ENCODE peak calls at places on chromosomes 2 and 18, in nine cellular contexts. K, F, B, G, X, S, M, L and Z are unnamed samples.

GRCh38 chr18:63082661-63083531 is 236.7 kb downstream of the BCL2 start:
- DNase-seq in K (no peak), X (no peak), L (no peak), F (no peak), M (peak), S (no peak), B (no peak), G (no peak), Z (peak)

GRCh38 chr2:219572237-219573001 is at the start of gene INHA:
- DNase-seq in M (no peak), L (no peak), B (no peak), K (no peak), F (no peak), X (no peak), S (no peak), G (no peak), Z (no peak)

GRCh38 chr18:832085-832681 is 20.1 kb upstream of the YES1 start:
- DNase-seq in K (no peak), M (no peak), L (no peak), B (no peak), X (peak), F (no peak), S (no peak), G (no peak), Z (no peak)

GRCh38 chr18:56314396-56314795 is 324.0 kb downstream of the TXNL1 start:
- DNase-seq in L (peak), K (no peak), B (no peak), F (no peak), G (no peak), S (peak), M (no peak), X (no peak), Z (peak)

GRCh38 chr18:32910694-32911296 is 138.0 kb upstream of the KLHL14 start:
- DNase-seq in S (no peak), X (no peak), M (peak), L (no peak), B (no peak), F (no peak), G (no peak), K (no peak), Z (no peak)

GRCh38 chr18:76679259-76679658 is 143.1 kb upstream of the ZNF236 start:
- DNase-seq in L (no peak), M (no peak), G (no peak), K (no peak), S (no peak), X (no peak), B (no peak), F (no peak), Z (no peak)

GRCh38 chr18:27762054-27762453 is 414.9 kb downstream of the CDH2 start:
- DNase-seq in K (no peak), S (no peak), L (no peak), X (no peak), F (no peak), B (no peak), M (peak), G (no peak), Z (no peak)

GRCh38 chr2:127197475-127198385 is 22.4 kb downstream of the CYP27C1 start:
- DNase-seq in K (peak), G (no peak), S (peak), F (no peak), L (peak), X (peak), B (peak), M (peak), Z (no peak)

GRCh38 chr2:86039178-86039962 is 66.3 kb downstream of the POLR1A start:
- DNase-seq in S (no peak), M (no peak), X (no peak), F (no peak), K (no peak), G (no peak), L (no peak), B (no peak), Z (no peak)

GRCh38 chr2:212709287-212709686 is 170.7 kb upstream of the ERBB4 start:
- DNase-seq in M (peak), K (no peak), B (no peak), S (no peak), X (no peak), F (no peak), L (no peak), G (no peak), Z (no peak)

GRCh38 chr2:231187736-231188505 is 10.5 kb upstream of the ARMC9 start:
- DNase-seq in S (no peak), G (no peak), B (no peak), L (peak), K (no peak), X (no peak), F (peak), M (peak), Z (peak)

GRCh38 chr18:56107821-56108485 is 520.0 kb upstream of the TCF4 start:
- DNase-seq in B (no peak), M (peak), G (no peak), F (no peak), S (no peak), X (no peak), L (peak), K (no peak), Z (no peak)

GRCh38 chr2:138503652-138504051 is 2.1 kb downstream of the SPOPL start:
- DNase-seq in F (no peak), K (no peak), L (no peak), M (no peak), B (no peak), S (peak), X (no peak), G (no peak), Z (no peak)

GRCh38 chr2:170235860-170236638 is 58.1 kb downstream of the MYO3B start:
- DNase-seq in M (peak), L (peak), S (peak), G (peak), K (no peak), B (peak), F (no peak), X (peak), Z (no peak)

GRCh38 chr2:159317392-159318088 is 31.0 kb upstream of the WDSUB1 start:
- DNase-seq in B (no peak), G (no peak), X (no peak), F (no peak), S (no peak), K (no peak), M (peak), L (no peak), Z (no peak)

GRCh38 chr2:164816900-164817299 is 24.7 kb downstream of the COBLL1 start:
- DNase-seq in S (no peak), X (no peak), L (no peak), F (no peak), K (no peak), G (no peak), B (no peak), M (no peak), Z (no peak)

GRCh38 chr2:136932700-136933099 is 167.4 kb downstream of the THSD7B start:
- DNase-seq in G (no peak), L (peak), S (no peak), K (no peak), F (no peak), M (no peak), X (peak), B (peak), Z (no peak)

GRCh38 chr18:40066368-40066767 is 1888.7 kb upstream of the PIK3C3 start:
- DNase-seq in X (no peak), M (no peak), K (no peak), G (no peak), L (no peak), B (no peak), F (no peak), S (no peak), Z (no peak)

GRCh38 chr2:219973136-219973535 is 345.7 kb downstream of the SLC4A3 start:
- DNase-seq in K (no peak), M (peak), L (no peak), F (no peak), B (no peak), X (no peak), S (no peak), G (no peak), Z (no peak)

GRCh38 chr2:63049291-63050185 is 1.1 kb upstream of the OTX1 start:
- DNase-seq in M (peak), L (peak), S (peak), X (no peak), B (peak), K (no peak), F (no peak), G (no peak), Z (no peak)

GRCh38 chr2:33425156-33425555 is 51.3 kb upstream of the RASGRP3 start:
- DNase-seq in F (no peak), B (no peak), M (no peak), S (no peak), X (no peak), K (no peak), G (no peak), L (no peak), Z (no peak)

GRCh38 chr2:181124499-181124898 is 144.1 kb downstream of the UBE2E3 start:
- DNase-seq in X (no peak), F (no peak), G (no peak), K (no peak), S (peak), M (peak), L (peak), B (no peak), Z (no peak)

GRCh38 chr2:231884438-231885140 is 41.6 kb downstream of the NPPC start:
- DNase-seq in K (no peak), F (no peak), B (no peak), X (no peak), M (no peak), G (no peak), L (no peak), S (no peak), Z (no peak)

GRCh38 chr2:167651406-167652151 is 595.8 kb downstream of the STK39 start:
- DNase-seq in X (peak), F (no peak), B (peak), K (no peak), M (no peak), G (no peak), L (no peak), S (no peak), Z (no peak)

GRCh38 chr2:196609806-196610205 is 29.7 kb upstream of the CCDC150 start:
- DNase-seq in F (no peak), L (peak), G (no peak), B (no peak), K (no peak), M (no peak), X (no peak), S (no peak), Z (no peak)

GRCh38 chr2:224885836-224886547 is 156.3 kb downstream of the DOCK10 start:
- DNase-seq in X (no peak), S (no peak), L (peak), K (no peak), G (peak), M (peak), F (no peak), B (no peak), Z (peak)

GRCh38 chr2:62568983-62569837 is 63.2 kb upstream of the TMEM17 start:
- DNase-seq in M (peak), K (no peak), G (no peak), L (no peak), X (peak), B (no peak), F (no peak), S (no peak), Z (no peak)

GRCh38 chr2:112181571-112182290 is 43.5 kb downstream of the FBLN7 start:
- DNase-seq in L (no peak), X (peak), M (no peak), S (peak), F (no peak), G (no peak), B (no peak), K (peak), Z (no peak)

GRCh38 chr2:72972744-72973535 is 55.6 kb downstream of the EMX1 start:
- DNase-seq in S (no peak), M (no peak), B (no peak), G (no peak), K (no peak), L (no peak), X (no peak), F (no peak), Z (no peak)

GRCh38 chr2:240988571-240989271 is 9.7 kb upstream of the SNED1 start:
- DNase-seq in F (peak), G (no peak), X (no peak), L (no peak), K (no peak), M (no peak), S (no peak), B (no peak), Z (no peak)

GRCh38 chr2:240990266-240990529 is 8.2 kb upstream of the SNED1 start:
- DNase-seq in L (no peak), S (no peak), G (no peak), M (no peak), B (no peak), K (no peak), X (no peak), F (peak), Z (no peak)

GRCh38 chr2:240988146-240988545 is 10.3 kb upstream of the SNED1 start:
- DNase-seq in G (no peak), B (no peak), F (peak), M (no peak), X (no peak), K (no peak), S (no peak), L (no peak), Z (no peak)

GRCh38 chr2:240990726-240991377 is 7.6 kb upstream of the SNED1 start:
- DNase-seq in B (no peak), F (peak), M (no peak), K (no peak), S (no peak), X (no peak), L (no peak), G (no peak), Z (no peak)

DNA sequence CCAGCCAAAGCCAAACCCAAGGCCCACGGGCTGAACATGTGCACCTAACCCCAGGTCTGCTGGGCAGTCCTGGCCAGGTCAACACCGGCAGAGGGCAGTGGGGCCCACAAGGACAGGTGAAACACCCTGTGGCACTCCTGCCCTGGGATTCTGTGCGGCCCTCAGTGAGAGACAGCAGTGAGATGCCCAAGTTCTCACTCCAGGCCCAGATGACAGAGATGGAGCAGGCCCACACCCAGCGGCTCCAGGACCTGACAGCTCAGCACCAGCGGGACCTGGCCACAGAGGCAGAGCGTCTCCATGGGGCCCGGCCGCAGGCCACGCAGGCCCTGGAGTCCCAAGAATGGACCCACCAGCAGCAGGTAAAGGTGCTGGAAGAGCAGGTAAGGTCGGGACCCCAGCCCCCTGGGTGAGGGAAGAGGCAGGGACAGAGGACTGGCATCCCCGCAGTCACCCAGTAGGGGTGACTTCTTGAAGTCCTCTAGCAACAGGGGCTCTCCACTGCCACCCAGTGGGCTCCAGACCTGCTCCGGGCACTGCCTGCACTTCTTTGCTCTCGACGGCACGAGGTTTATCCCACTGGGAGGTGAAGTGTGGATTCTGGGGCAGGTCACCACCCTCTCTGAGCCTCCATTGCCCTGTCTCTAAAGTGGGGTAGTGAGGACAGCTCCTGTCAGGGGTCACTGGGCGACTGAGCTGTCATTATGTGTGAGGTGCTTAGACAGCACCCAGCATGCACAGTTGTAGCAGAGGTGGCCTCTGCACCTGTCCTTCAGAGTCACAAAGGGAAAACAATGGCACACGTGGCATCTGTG is 8.8 kb upstream of the SNED1 start:
- DNase-seq in B (peak), G (no peak), K (no peak), L (peak), X (peak), F (peak), M (no peak), S (no peak), Z (no peak)
- TF ChIP-seq CTCF in B (peak), G (peak), K (no peak), L (peak), X (peak), F (peak), M (peak), S (peak), Z (peak)

DNA sequence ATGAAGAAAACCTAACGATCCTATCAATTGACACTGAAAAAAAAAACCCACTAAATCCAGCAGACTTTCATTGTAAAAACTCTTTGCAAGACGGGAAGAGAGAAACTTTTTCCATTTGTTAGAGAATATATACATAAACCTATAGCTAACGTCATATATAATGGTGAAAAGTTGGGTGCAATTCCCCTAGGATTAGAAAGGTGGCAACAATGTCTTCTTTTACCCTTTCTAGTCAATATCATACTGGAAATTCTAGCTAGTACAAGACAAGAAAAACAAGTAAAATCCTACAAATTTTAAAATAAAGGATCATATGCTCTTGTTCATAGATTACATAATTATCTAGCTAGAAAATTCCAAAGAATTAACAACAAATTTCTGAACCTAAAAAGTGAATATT is 1596.5 kb upstream of the LRRTM1 start:
- DNase-seq in S (no peak), X (no peak), F (no peak), K (no peak), B (no peak), G (no peak), L (no peak), M (no peak), Z (no peak)
- TF ChIP-seq CTCF in S (no peak), X (no peak), F (no peak), K (no peak), B (peak), G (no peak), L (no peak), M (no peak), Z (no peak)

DNA sequence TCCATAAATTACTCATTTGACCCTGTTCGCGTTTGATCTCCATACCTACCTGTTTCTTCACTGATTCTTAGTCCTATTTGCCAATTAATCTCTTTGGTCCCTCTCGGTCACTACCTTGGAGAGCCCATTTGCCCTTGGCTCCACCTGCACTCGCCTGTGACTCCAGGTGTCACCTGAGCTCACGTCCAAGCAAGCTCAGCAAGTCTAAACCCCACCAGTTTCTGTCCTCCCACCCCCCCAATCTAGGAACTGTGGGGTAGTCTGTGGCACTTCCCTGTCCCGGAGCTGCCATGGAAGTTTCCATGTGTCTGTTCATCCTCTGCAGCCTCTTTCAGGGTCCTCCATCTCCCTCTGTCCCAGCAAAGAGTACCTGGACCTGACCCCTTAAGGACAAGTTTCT is 68.1 kb upstream of the BCL2L11 start:
- DNase-seq in F (no peak), B (no peak), G (no peak), K (no peak), M (no peak), L (no peak), X (no peak), S (no peak), Z (no peak)
- TF ChIP-seq CTCF in F (no peak), B (no peak), G (no peak), K (no peak), M (no peak), L (no peak), X (no peak), S (no peak), Z (no peak)

GRCh38 chr2:145835665-145836064 is 1315.7 kb upstream of the ZEB2 start:
- DNase-seq in X (no peak), G (peak), K (no peak), M (no peak), B (no peak), F (no peak), L (no peak), S (no peak), Z (no peak)

GRCh38 chr2:145832681-145833080 is 1312.8 kb upstream of the ZEB2 start:
- DNase-seq in F (no peak), G (no peak), S (no peak), M (no peak), L (no peak), B (no peak), X (no peak), K (no peak), Z (no peak)

GRCh38 chr2:145842002-145842401 is 1322.1 kb upstream of the ZEB2 start:
- DNase-seq in X (no peak), G (no peak), F (no peak), L (no peak), K (no peak), B (no peak), S (no peak), M (no peak), Z (no peak)

GRCh38 chr2:145836986-145837385 is 1317.1 kb upstream of the ZEB2 start:
- DNase-seq in K (no peak), S (no peak), B (no peak), G (no peak), M (no peak), F (no peak), X (no peak), L (no peak), Z (no peak)
- TF ChIP-seq CTCF in K (no peak), S (no peak), B (no peak), G (no peak), M (no peak), F (no peak), X (no peak), L (no peak), Z (no peak)

GRCh38 chr2:229910832-229911412 is 10.9 kb downstream of the TRIP12 start:
- DNase-seq in F (no peak), X (no peak), B (no peak), S (peak), L (peak), G (no peak), M (no peak), K (no peak), Z (no peak)
- TF ChIP-seq CTCF in F (no peak), X (peak), B (peak), S (peak), L (peak), G (peak), M (no peak), K (peak), Z (no peak)